ENCODE peak calls at places on chromosomes 5 and 9, in eight cellular contexts. I is H9; E is suprapubic skin; K is GM23338; Y is PC-9; R is AG04449; J is CD4-positive, alpha-beta T cell; M is cardiac muscle cell. C is an unnamed sample.
A peak's percentile ranks its signal among the peaks of the same experiment; 100 is the strongest.

GRCh38 chr5:61010759-61011460 is 65.9 kb downstream of the NDUFAF2 start:
- DNase-seq in I (peak; percentile 51), E (no peak), K (peak; percentile 81), Y (no peak), R (no peak), J (no peak), M (no peak), C (no peak)

GRCh38 chr9:125886365-125886764 is 139.2 kb downstream of the PBX3 start:
- DNase-seq in I (no peak), E (no peak), K (no peak), Y (no peak), R (no peak), J (no peak), M (no peak), C (no peak)

GRCh38 chr9:4796988-4797956 is 4.5 kb downstream of the RCL1 start:
- DNase-seq in I (peak; percentile 42), E (no peak), K (peak; percentile 85), Y (peak; percentile 3), R (no peak), J (no peak), M (peak; percentile 63), C (no peak)

GRCh38 chr9:16150501-16150900 is 597.7 kb downstream of the CCDC171 start:
- DNase-seq in I (no peak), E (no peak), K (no peak), Y (no peak), R (no peak), J (no peak), M (peak; percentile 88), C (no peak)

GRCh38 chr5:1359713-1360112 is 14.8 kb upstream of the CLPTM1L start:
- DNase-seq in I (no peak), E (no peak), K (no peak), Y (no peak), R (no peak), J (no peak), M (no peak), C (no peak)

GRCh38 chr5:87645241-87645640 is 232.5 kb upstream of the CCNH start:
- DNase-seq in I (no peak), E (no peak), K (no peak), Y (no peak), R (no peak), J (no peak), M (no peak), C (no peak)

GRCh38 chr9:91954841-91955471 is 4.9 kb upstream of the ROR2 start:
- DNase-seq in I (peak; percentile 70), E (no peak), K (peak; percentile 93), Y (peak; percentile 16), R (peak; percentile 83), J (no peak), M (peak; percentile 72), C (no peak)

GRCh38 chr9:38316166-38316765 is 76.2 kb upstream of the ALDH1B1 start:
- DNase-seq in I (no peak), E (no peak), K (no peak), Y (no peak), R (no peak), J (no peak), M (no peak), C (no peak)

GRCh38 chr5:107032629-107033028 is 638.1 kb downstream of the EFNA5 start:
- DNase-seq in I (no peak), E (no peak), K (no peak), Y (no peak), R (no peak), J (no peak), M (no peak), C (no peak)

GRCh38 chr9:34515959-34516358 is 6.8 kb downstream of the ENHO start:
- DNase-seq in I (no peak), E (peak; percentile 16), K (no peak), Y (no peak), R (no peak), J (no peak), M (no peak), C (no peak)

GRCh38 chr5:124996764-124997077 is 250.3 kb upstream of the ZNF608 start:
- DNase-seq in I (no peak), E (no peak), K (peak; percentile 81), Y (no peak), R (peak; percentile 14), J (no peak), M (no peak), C (no peak)

GRCh38 chr5:124721336-124721735 is 25.1 kb downstream of the ZNF608 start:
- DNase-seq in I (no peak), E (no peak), K (no peak), Y (no peak), R (no peak), J (no peak), M (no peak), C (no peak)

GRCh38 chr5:162187371-162187770 is 119.8 kb downstream of the GABRG2 start:
- DNase-seq in I (no peak), E (no peak), K (no peak), Y (no peak), R (no peak), J (no peak), M (no peak), C (no peak)

GRCh38 chr9:34990908-34991832 is 1.6 kb downstream of the DNAJB5 start:
- DNase-seq in I (peak; percentile 62), E (peak; percentile 60), K (peak; percentile 57), Y (no peak), R (no peak), J (no peak), M (no peak), C (no peak)

GRCh38 chr5:52920929-52921328 is 68.2 kb upstream of the ITGA2 start:
- DNase-seq in I (no peak), E (no peak), K (no peak), Y (no peak), R (no peak), J (no peak), M (no peak), C (no peak)
- TF ChIP-seq CTCF in I (no peak), E (no peak), K (no peak), Y (no peak), R (no peak), J (no peak), M (peak; percentile 18), C (no peak)

DNA sequence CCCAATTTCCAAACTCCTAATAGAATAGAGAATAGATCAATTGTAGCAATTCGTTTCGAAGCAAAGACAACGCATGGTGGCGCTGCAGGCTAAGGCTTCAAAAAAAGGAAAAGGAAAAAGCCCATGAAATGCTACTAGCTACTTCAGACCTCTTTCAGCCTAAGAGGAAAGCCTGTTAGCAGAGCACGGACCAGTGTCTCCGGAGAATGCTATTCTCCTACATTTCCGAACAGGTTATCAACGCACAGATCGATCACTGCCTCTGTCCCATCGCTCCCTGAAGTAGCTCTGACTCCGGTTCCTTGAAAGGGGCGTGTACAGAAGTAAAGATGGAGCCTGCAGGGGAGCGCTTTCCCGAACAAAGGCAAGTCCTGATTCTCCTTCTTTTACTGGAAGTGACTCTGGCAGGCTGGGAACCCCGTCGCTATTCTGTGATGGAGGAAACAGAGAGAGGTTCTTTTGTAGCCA is at the start of gene PCDHB15:
- DNase-seq in I (peak; percentile 65), E (no peak), K (peak; percentile 92), Y (peak; percentile 11), R (no peak), J (no peak), M (peak; percentile 54), C (no peak)
- TF ChIP-seq CTCF in I (peak; percentile 87), E (no peak), K (peak; percentile 97), Y (peak; percentile 45), R (no peak), J (no peak), M (no peak), C (no peak)

DNA sequence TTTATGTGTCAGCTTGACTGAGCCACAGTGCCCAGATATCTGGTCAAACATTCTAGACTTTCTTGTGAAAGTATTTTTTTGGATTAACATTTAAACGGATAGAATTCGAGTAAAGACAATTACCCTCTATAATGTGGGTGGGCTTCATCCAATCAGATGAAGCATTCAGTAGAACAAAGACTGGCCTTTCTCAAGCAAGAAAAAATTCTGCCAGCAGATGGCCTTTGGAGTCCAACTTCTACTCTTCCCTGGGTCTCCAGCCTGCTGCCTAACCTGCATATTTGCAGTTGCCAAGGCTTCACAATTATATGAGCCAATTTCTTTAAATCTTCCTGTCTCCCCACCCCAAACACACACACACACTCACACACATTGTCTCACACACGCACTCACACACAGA is 86.4 kb downstream of the MED10 start:
- DNase-seq in I (peak; percentile 41), E (no peak), K (peak; percentile 74), Y (no peak), R (no peak), J (no peak), M (peak; percentile 49), C (no peak)
- TF ChIP-seq CTCF in I (peak; percentile 67), E (no peak), K (peak; percentile 59), Y (peak; percentile 59), R (no peak), J (peak; percentile 39), M (no peak), C (no peak)

GRCh38 chr5:140344683-140345423 is 1.6 kb downstream of the HBEGF start:
- DNase-seq in I (no peak), E (no peak), K (peak; percentile 65), Y (peak; percentile 51), R (no peak), J (no peak), M (no peak), C (no peak)

GRCh38 chr5:140346348-140347221 is at the start of gene HBEGF:
- DNase-seq in I (peak; percentile 94), E (peak; percentile 85), K (peak; percentile 95), Y (peak; percentile 92), R (no peak), J (no peak), M (peak; percentile 90), C (peak; percentile 80)

GRCh38 chr5:140348104-140348503 is 1.7 kb upstream of the HBEGF start:
- DNase-seq in I (no peak), E (no peak), K (no peak), Y (peak; percentile 67), R (no peak), J (no peak), M (no peak), C (no peak)

GRCh38 chr5:140347382-140347781 is 979 bp upstream of the HBEGF start:
- DNase-seq in I (no peak), E (no peak), K (no peak), Y (no peak), R (no peak), J (no peak), M (no peak), C (no peak)

DNA sequence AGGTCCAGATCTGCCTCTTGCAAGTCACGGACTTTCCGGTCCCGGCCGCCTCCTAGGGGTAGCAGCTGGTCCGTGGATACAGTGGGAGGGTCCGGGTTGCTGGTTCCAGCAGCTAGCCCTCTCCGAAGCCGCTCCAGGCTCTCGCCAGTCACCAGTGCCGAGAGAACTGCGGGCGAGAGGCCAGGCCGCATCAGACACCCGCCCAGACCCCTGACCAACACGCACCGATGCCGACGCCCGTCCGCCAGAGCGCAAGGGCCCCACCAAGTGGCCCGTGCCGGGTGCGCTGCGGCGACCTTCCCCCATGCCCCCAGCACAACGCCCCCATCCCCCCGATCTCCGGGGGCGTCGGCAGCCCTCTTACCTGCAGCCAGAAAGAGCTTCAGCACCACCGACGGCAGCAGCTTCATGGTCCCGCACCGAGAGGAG is 470 bp downstream of the HBEGF start:
- DNase-seq in I (peak; percentile 76), E (peak; percentile 80), K (peak; percentile 78), Y (peak; percentile 55), R (no peak), J (no peak), M (peak; percentile 73), C (peak; percentile 57)
- TF ChIP-seq CTCF in I (peak; percentile 41), E (no peak), K (peak; percentile 9), Y (no peak), R (peak; percentile 51), J (no peak), M (peak; percentile 36), C (no peak)

C was measured in CD14-positive monocyte.